ENCODE peak calls at places on chromosomes 7 and 10, in six cellular contexts. One of them, this sample, is unnamed.

GRCh38 chr7:84697506-84697905 is 489.4 kb downstream of the SEMA3D start:
- DNase-seq in GM12865: no peak
- DNase-seq in stomach: no peak
- DNase-seq in ascending aorta: no peak
- DNase-seq in AG09319: peak; percentile 41
- DNase-seq in substantia nigra: no peak
- DNase-seq in this sample: no peak

GRCh38 chr7:2527505-2528464 is 8.2 kb downstream of the LFNG start:
- DNase-seq in GM12865: no peak
- DNase-seq in stomach: no peak
- DNase-seq in ascending aorta: no peak
- DNase-seq in AG09319: no peak
- DNase-seq in substantia nigra: no peak
- DNase-seq in this sample: peak; percentile 81

GRCh38 chr7:127876393-127876792 is 154.8 kb downstream of the LRRC4 start:
- DNase-seq in GM12865: no peak
- DNase-seq in stomach: no peak
- DNase-seq in ascending aorta: no peak
- DNase-seq in AG09319: no peak
- DNase-seq in substantia nigra: no peak
- DNase-seq in this sample: no peak

GRCh38 chr7:85734823-85735222 is 548.0 kb upstream of the SEMA3D start:
- DNase-seq in GM12865: no peak
- DNase-seq in stomach: peak; percentile 48
- DNase-seq in ascending aorta: no peak
- DNase-seq in AG09319: no peak
- DNase-seq in substantia nigra: no peak
- DNase-seq in this sample: no peak

GRCh38 chr7:147492621-147493020 is 1097.9 kb upstream of the C7orf33 start:
- DNase-seq in GM12865: no peak
- DNase-seq in stomach: no peak
- DNase-seq in ascending aorta: no peak
- DNase-seq in AG09319: no peak
- DNase-seq in substantia nigra: no peak
- DNase-seq in this sample: no peak

GRCh38 chr7:146321301-146321700 is 204.7 kb downstream of the CNTNAP2 start:
- DNase-seq in GM12865: no peak
- DNase-seq in stomach: no peak
- DNase-seq in ascending aorta: no peak
- DNase-seq in AG09319: no peak
- DNase-seq in substantia nigra: no peak
- DNase-seq in this sample: peak; percentile 57

GRCh38 chr7:4500812-4501211 is 181.3 kb upstream of the FOXK1 start:
- DNase-seq in GM12865: no peak
- DNase-seq in stomach: no peak
- DNase-seq in ascending aorta: no peak
- DNase-seq in AG09319: no peak
- DNase-seq in substantia nigra: no peak
- DNase-seq in this sample: no peak

GRCh38 chr7:132089356-132089755 is 486.9 kb downstream of the PLXNA4 start:
- DNase-seq in GM12865: no peak
- DNase-seq in stomach: no peak
- DNase-seq in ascending aorta: no peak
- DNase-seq in AG09319: no peak
- DNase-seq in substantia nigra: no peak
- DNase-seq in this sample: no peak

GRCh38 chr10:102322914-102323313 is 72.6 kb upstream of the NFKB2 start:
- DNase-seq in GM12865: peak; percentile 32
- DNase-seq in stomach: no peak
- DNase-seq in ascending aorta: no peak
- DNase-seq in AG09319: no peak
- DNase-seq in substantia nigra: no peak
- DNase-seq in this sample: no peak